ENCODE peak calls at places on chromosomes 12 and 14, in six cellular contexts. One of them, this sample, is unnamed.
A peak's percentile ranks its signal among the peaks of the same experiment; 100 is the strongest.

GRCh38 chr14:102424520-102424919 is 61.8 kb downstream of the TECPR2 start:
- DNase-seq in progenitor cell of endocrine pancreas: no peak
- DNase-seq in body of pancreas: no peak
- DNase-seq in activated B cell treated with CpG ODN at 0.5 μM for 24 hours: no peak
- DNase-seq in GM13977: no peak
- DNase-seq in foreskin keratinocyte: no peak
- DNase-seq in this sample: no peak

GRCh38 chr12:62466596-62467411 is at the start of gene MON2:
- DNase-seq in progenitor cell of endocrine pancreas: peak; percentile 66
- DNase-seq in body of pancreas: peak; percentile 88
- DNase-seq in activated B cell treated with CpG ODN at 0.5 μM for 24 hours: peak; percentile 85
- DNase-seq in GM13977: peak; percentile 96
- DNase-seq in foreskin keratinocyte: peak; percentile 73
- DNase-seq in this sample: peak; percentile 56

GRCh38 chr14:103569436-103569835 is 6.7 kb downstream of the COA8 start:
- DNase-seq in progenitor cell of endocrine pancreas: no peak
- DNase-seq in body of pancreas: no peak
- DNase-seq in activated B cell treated with CpG ODN at 0.5 μM for 24 hours: no peak
- DNase-seq in GM13977: no peak
- DNase-seq in foreskin keratinocyte: no peak
- DNase-seq in this sample: no peak

GRCh38 chr12:125070117-125070516 is 4.9 kb downstream of the AACS start:
- DNase-seq in progenitor cell of endocrine pancreas: no peak
- DNase-seq in body of pancreas: no peak
- DNase-seq in activated B cell treated with CpG ODN at 0.5 μM for 24 hours: no peak
- DNase-seq in GM13977: no peak
- DNase-seq in foreskin keratinocyte: no peak
- DNase-seq in this sample: no peak

GRCh38 chr14:105398726-105399440 is 545 bp downstream of the TEX22 start:
- DNase-seq in progenitor cell of endocrine pancreas: no peak
- DNase-seq in body of pancreas: no peak
- DNase-seq in activated B cell treated with CpG ODN at 0.5 μM for 24 hours: no peak
- DNase-seq in GM13977: no peak
- DNase-seq in foreskin keratinocyte: peak; percentile 8
- DNase-seq in this sample: no peak

GRCh38 chr12:46944771-46945170 is 119.0 kb upstream of the SLC38A4 start:
- DNase-seq in progenitor cell of endocrine pancreas: no peak
- DNase-seq in body of pancreas: no peak
- DNase-seq in activated B cell treated with CpG ODN at 0.5 μM for 24 hours: no peak
- DNase-seq in GM13977: no peak
- DNase-seq in foreskin keratinocyte: no peak
- DNase-seq in this sample: no peak

GRCh38 chr12:51923506-51924365 is 16.4 kb downstream of the ACVRL1 start:
- DNase-seq in progenitor cell of endocrine pancreas: peak; percentile 30
- DNase-seq in body of pancreas: peak; percentile 50
- DNase-seq in activated B cell treated with CpG ODN at 0.5 μM for 24 hours: peak; percentile 44
- DNase-seq in GM13977: peak; percentile 64
- DNase-seq in foreskin keratinocyte: no peak
- DNase-seq in this sample: no peak

GRCh38 chr12:127108360-127109215 is 1158.4 kb upstream of the TMEM132C start:
- DNase-seq in progenitor cell of endocrine pancreas: peak; percentile 17
- DNase-seq in body of pancreas: peak; percentile 54
- DNase-seq in activated B cell treated with CpG ODN at 0.5 μM for 24 hours: no peak
- DNase-seq in GM13977: peak; percentile 17
- DNase-seq in foreskin keratinocyte: peak; percentile 59
- DNase-seq in this sample: peak; percentile 64

GRCh38 chr12:13566286-13566685 is 369.8 kb downstream of the EMP1 start:
- DNase-seq in progenitor cell of endocrine pancreas: no peak
- DNase-seq in body of pancreas: no peak
- DNase-seq in activated B cell treated with CpG ODN at 0.5 μM for 24 hours: no peak
- DNase-seq in GM13977: no peak
- DNase-seq in foreskin keratinocyte: peak; percentile 6
- DNase-seq in this sample: no peak

GRCh38 chr14:101074124-101075024 is 170.9 kb upstream of the RTL1 start:
- DNase-seq in progenitor cell of endocrine pancreas: peak; percentile 7
- DNase-seq in body of pancreas: no peak
- DNase-seq in activated B cell treated with CpG ODN at 0.5 μM for 24 hours: no peak
- DNase-seq in GM13977: no peak
- DNase-seq in foreskin keratinocyte: no peak
- DNase-seq in this sample: peak; percentile 14

GRCh38 chr14:33671556-33671955 is 279.3 kb downstream of the EGLN3 start:
- DNase-seq in progenitor cell of endocrine pancreas: no peak
- DNase-seq in body of pancreas: no peak
- DNase-seq in activated B cell treated with CpG ODN at 0.5 μM for 24 hours: no peak
- DNase-seq in GM13977: no peak
- DNase-seq in foreskin keratinocyte: no peak
- DNase-seq in this sample: no peak

GRCh38 chr12:26226629-26227375 is 31.4 kb downstream of the SSPN start:
- DNase-seq in progenitor cell of endocrine pancreas: peak; percentile 37
- DNase-seq in body of pancreas: peak; percentile 33
- DNase-seq in activated B cell treated with CpG ODN at 0.5 μM for 24 hours: peak; percentile 19
- DNase-seq in GM13977: no peak
- DNase-seq in foreskin keratinocyte: peak; percentile 57
- DNase-seq in this sample: no peak

GRCh38 chr14:72061718-72062117 is 129.5 kb downstream of the RGS6 start:
- DNase-seq in progenitor cell of endocrine pancreas: no peak
- DNase-seq in body of pancreas: no peak
- DNase-seq in activated B cell treated with CpG ODN at 0.5 μM for 24 hours: no peak
- DNase-seq in GM13977: no peak
- DNase-seq in foreskin keratinocyte: no peak
- DNase-seq in this sample: no peak

GRCh38 chr12:72017054-72017651 is 78.5 kb downstream of the TPH2 start:
- DNase-seq in progenitor cell of endocrine pancreas: peak; percentile 67
- DNase-seq in body of pancreas: peak; percentile 81
- DNase-seq in activated B cell treated with CpG ODN at 0.5 μM for 24 hours: peak; percentile 23
- DNase-seq in GM13977: peak; percentile 52
- DNase-seq in foreskin keratinocyte: peak; percentile 46
- DNase-seq in this sample: no peak

GRCh38 chr14:98437113-98437512 is 834.9 kb downstream of the BCL11B start:
- DNase-seq in progenitor cell of endocrine pancreas: no peak
- DNase-seq in body of pancreas: no peak
- DNase-seq in activated B cell treated with CpG ODN at 0.5 μM for 24 hours: no peak
- DNase-seq in GM13977: no peak
- DNase-seq in foreskin keratinocyte: no peak
- DNase-seq in this sample: no peak

GRCh38 chr12:56996793-56997545 is 9.4 kb downstream of the ZBTB39 start:
- DNase-seq in progenitor cell of endocrine pancreas: no peak
- DNase-seq in body of pancreas: no peak
- DNase-seq in activated B cell treated with CpG ODN at 0.5 μM for 24 hours: no peak
- DNase-seq in GM13977: no peak
- DNase-seq in foreskin keratinocyte: no peak
- DNase-seq in this sample: no peak

GRCh38 chr14:38971258-38971921 is 131.6 kb downstream of the SEC23A start:
- DNase-seq in progenitor cell of endocrine pancreas: no peak
- DNase-seq in body of pancreas: no peak
- DNase-seq in activated B cell treated with CpG ODN at 0.5 μM for 24 hours: no peak
- DNase-seq in GM13977: no peak
- DNase-seq in foreskin keratinocyte: no peak
- DNase-seq in this sample: no peak

GRCh38 chr14:50056457-50056856 is 59.9 kb downstream of the VCPKMT start:
- DNase-seq in progenitor cell of endocrine pancreas: no peak
- DNase-seq in body of pancreas: no peak
- DNase-seq in activated B cell treated with CpG ODN at 0.5 μM for 24 hours: no peak
- DNase-seq in GM13977: no peak
- DNase-seq in foreskin keratinocyte: no peak
- DNase-seq in this sample: no peak

GRCh38 chr14:106564058-106564643 is 1037.8 kb downstream of the TMEM121 start:
- DNase-seq in progenitor cell of endocrine pancreas: no peak
- DNase-seq in body of pancreas: peak; percentile 37
- DNase-seq in activated B cell treated with CpG ODN at 0.5 μM for 24 hours: peak; percentile 56
- DNase-seq in GM13977: peak; percentile 42
- DNase-seq in foreskin keratinocyte: no peak
- DNase-seq in this sample: no peak

GRCh38 chr14:51552768-51553426 is 98.8 kb upstream of the FRMD6 start:
- DNase-seq in progenitor cell of endocrine pancreas: no peak
- DNase-seq in body of pancreas: peak; percentile 13
- DNase-seq in activated B cell treated with CpG ODN at 0.5 μM for 24 hours: no peak
- DNase-seq in GM13977: no peak
- DNase-seq in foreskin keratinocyte: peak; percentile 64
- DNase-seq in this sample: no peak
- TF ChIP-seq CTCF in progenitor cell of endocrine pancreas: no peak
- TF ChIP-seq CTCF in body of pancreas: no peak
- TF ChIP-seq CTCF in activated B cell treated with CpG ODN at 0.5 μM for 24 hours: no peak
- TF ChIP-seq CTCF in GM13977: no peak
- TF ChIP-seq CTCF in foreskin keratinocyte: no peak
- TF ChIP-seq CTCF in this sample: no peak

DNA sequence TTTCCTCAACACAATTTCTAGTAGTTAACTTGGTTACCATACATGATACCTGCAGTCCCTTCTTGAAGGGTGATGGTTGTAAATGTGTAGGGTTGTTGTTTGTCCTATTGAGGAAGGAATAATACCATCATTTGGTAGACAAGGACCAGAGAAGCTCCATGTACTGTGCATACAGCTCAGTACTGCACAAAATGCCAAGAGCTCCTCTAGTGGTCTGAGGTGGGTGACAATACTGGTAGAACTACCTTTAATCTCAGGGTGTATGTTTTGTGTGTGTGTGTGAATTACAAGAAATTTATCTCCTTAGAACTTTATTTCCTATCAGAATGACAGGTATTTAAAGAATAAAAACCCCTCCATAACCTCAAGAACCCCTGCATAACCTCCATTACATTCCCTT is 575.3 kb downstream of the TMTC2 start:
- DNase-seq in progenitor cell of endocrine pancreas: no peak
- DNase-seq in body of pancreas: no peak
- DNase-seq in activated B cell treated with CpG ODN at 0.5 μM for 24 hours: no peak
- DNase-seq in GM13977: no peak
- DNase-seq in foreskin keratinocyte: no peak
- DNase-seq in this sample: no peak
- TF ChIP-seq CTCF in progenitor cell of endocrine pancreas: peak; percentile 22
- TF ChIP-seq CTCF in body of pancreas: no peak
- TF ChIP-seq CTCF in activated B cell treated with CpG ODN at 0.5 μM for 24 hours: no peak
- TF ChIP-seq CTCF in GM13977: no peak
- TF ChIP-seq CTCF in foreskin keratinocyte: peak; percentile 25
- TF ChIP-seq CTCF in this sample: no peak

GRCh38 chr14:59704054-59704453 is 127.4 kb upstream of the CCDC175 start:
- DNase-seq in progenitor cell of endocrine pancreas: no peak
- DNase-seq in body of pancreas: no peak
- DNase-seq in activated B cell treated with CpG ODN at 0.5 μM for 24 hours: no peak
- DNase-seq in GM13977: no peak
- DNase-seq in foreskin keratinocyte: no peak
- DNase-seq in this sample: no peak

GRCh38 chr14:59711083-59711482 is 134.5 kb upstream of the CCDC175 start:
- DNase-seq in progenitor cell of endocrine pancreas: no peak
- DNase-seq in body of pancreas: no peak
- DNase-seq in activated B cell treated with CpG ODN at 0.5 μM for 24 hours: no peak
- DNase-seq in GM13977: no peak
- DNase-seq in foreskin keratinocyte: no peak
- DNase-seq in this sample: no peak

GRCh38 chr14:59705866-59706265 is 129.3 kb upstream of the CCDC175 start:
- DNase-seq in progenitor cell of endocrine pancreas: no peak
- DNase-seq in body of pancreas: no peak
- DNase-seq in activated B cell treated with CpG ODN at 0.5 μM for 24 hours: no peak
- DNase-seq in GM13977: no peak
- DNase-seq in foreskin keratinocyte: no peak
- DNase-seq in this sample: no peak

GRCh38 chr14:59705245-59705644 is 128.6 kb upstream of the CCDC175 start:
- DNase-seq in progenitor cell of endocrine pancreas: no peak
- DNase-seq in body of pancreas: no peak
- DNase-seq in activated B cell treated with CpG ODN at 0.5 μM for 24 hours: no peak
- DNase-seq in GM13977: no peak
- DNase-seq in foreskin keratinocyte: no peak
- DNase-seq in this sample: no peak

DNA sequence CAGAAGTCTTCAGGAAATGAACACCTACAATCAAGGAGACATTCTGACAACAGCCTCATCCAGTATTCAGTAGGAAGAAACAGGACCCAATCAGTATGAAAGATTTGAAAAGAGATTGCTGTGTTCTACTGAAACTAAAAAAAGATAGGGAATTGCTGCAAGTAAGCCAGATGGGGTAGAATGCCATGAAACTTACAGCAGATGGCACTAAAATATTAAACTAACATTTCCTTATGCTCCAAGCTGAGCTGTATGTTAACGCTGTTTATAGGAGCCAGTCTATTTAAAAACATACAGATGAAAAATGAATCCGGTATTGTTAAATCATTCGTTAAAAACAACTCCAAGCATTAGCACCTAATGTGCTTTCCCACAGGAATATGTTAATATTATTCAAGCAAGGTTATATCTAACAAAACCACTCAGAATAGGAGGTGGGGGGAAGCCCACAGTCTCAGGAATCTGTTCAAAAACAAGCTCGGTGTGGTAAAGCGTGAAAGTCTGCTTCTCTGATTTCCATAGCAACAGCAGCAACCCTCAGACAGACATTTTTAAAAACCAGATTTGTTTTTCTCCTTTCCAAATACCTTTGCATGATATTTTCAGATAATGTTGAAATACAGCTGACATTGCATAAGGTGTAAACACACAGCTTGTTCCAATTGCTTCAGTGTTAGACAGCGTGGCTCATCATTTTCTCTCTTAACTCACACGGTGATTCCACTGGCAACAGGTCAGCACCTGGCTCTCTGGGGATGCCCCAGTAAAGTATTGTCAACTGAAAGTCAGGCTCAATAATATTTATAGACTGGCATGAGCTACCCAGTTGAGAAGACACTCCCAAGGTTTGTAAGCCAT is 131.4 kb upstream of the CCDC175 start:
- DNase-seq in progenitor cell of endocrine pancreas: no peak
- DNase-seq in body of pancreas: no peak
- DNase-seq in activated B cell treated with CpG ODN at 0.5 μM for 24 hours: no peak
- DNase-seq in GM13977: no peak
- DNase-seq in foreskin keratinocyte: no peak
- DNase-seq in this sample: no peak
- TF ChIP-seq CTCF in progenitor cell of endocrine pancreas: no peak
- TF ChIP-seq CTCF in body of pancreas: no peak
- TF ChIP-seq CTCF in activated B cell treated with CpG ODN at 0.5 μM for 24 hours: no peak
- TF ChIP-seq CTCF in GM13977: no peak
- TF ChIP-seq CTCF in foreskin keratinocyte: no peak
- TF ChIP-seq CTCF in this sample: no peak

DNA sequence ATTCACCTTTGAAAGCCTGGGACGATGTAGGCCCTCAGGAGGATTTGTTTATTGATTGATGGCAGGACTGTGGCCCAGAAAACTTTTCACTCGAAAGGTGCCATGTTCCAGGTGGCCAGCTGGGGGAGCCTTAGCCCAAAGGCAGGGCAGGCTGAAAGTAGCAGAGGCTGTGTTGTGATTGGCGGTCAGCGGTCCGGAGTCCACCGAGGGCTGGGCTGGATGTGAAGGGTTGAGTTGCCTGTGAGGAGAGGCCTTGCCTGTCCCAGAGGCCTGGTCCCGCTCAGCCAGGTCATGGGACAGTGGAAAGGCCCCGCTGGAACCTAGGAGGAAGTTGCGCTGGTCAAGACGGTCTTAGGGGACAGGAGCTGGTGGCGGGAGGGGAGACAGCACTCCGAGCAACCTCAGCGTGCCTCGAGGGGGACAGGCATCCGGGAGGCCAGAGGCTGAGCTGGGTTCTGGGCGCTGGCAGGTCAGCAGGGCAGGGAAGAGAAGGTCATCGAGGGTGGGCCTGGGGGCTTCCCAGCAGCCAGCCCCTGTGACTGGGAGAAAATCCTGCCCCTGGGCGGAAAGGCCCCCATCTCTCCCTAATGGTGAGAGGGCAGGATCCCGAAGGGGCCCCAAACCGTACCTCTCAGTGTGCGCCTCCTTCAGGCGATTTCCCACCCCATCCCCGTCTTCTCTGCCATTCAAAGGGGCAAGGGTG is 26.3 kb downstream of the CMA1 start:
- DNase-seq in progenitor cell of endocrine pancreas: peak; percentile 45
- DNase-seq in body of pancreas: peak; percentile 18
- DNase-seq in activated B cell treated with CpG ODN at 0.5 μM for 24 hours: peak; percentile 27
- DNase-seq in GM13977: peak; percentile 84
- DNase-seq in foreskin keratinocyte: peak; percentile 38
- DNase-seq in this sample: no peak
- TF ChIP-seq CTCF in progenitor cell of endocrine pancreas: peak; percentile 59
- TF ChIP-seq CTCF in body of pancreas: no peak
- TF ChIP-seq CTCF in activated B cell treated with CpG ODN at 0.5 μM for 24 hours: no peak
- TF ChIP-seq CTCF in GM13977: peak; percentile 92
- TF ChIP-seq CTCF in foreskin keratinocyte: peak; percentile 91
- TF ChIP-seq CTCF in this sample: no peak

This sample was measured in omental fat pad.